ENCODE peak calls at places on chromosomes 2 and 18, in ten cellular contexts. W is cardiac muscle cell; D is Calu3; E is heart right ventricle; N is IMR-90; R is activated CD8-positive, alpha-beta T cell treated with anti-CD3 and anti-CD28 coated beads for 36 hours; V is HFFc6; G is RWPE1; F is ovary; H is PC-3. Z is an unnamed sample.

GRCh38 chr2:182300603-182301002 is 126.2 kb downstream of the PDE1A start:
- DNase-seq in R (no peak), N (no peak), W (no peak), E (no peak), V (no peak), H (peak; percentile 62), F (no peak), D (no peak), G (no peak), Z (no peak)

GRCh38 chr2:69184224-69184623 is 171.2 kb downstream of the ANTXR1 start:
- DNase-seq in V (no peak), N (no peak), F (no peak), R (no peak), H (no peak), W (no peak), E (no peak), D (no peak), G (no peak), Z (no peak)

GRCh38 chr2:85584354-85584856 is at the start of gene VAMP5:
- DNase-seq in R (no peak), N (no peak), F (peak; percentile 40), V (no peak), W (no peak), G (no peak), D (peak; percentile 32), H (no peak), E (no peak), Z (no peak)

GRCh38 chr2:12928197-12928596 is 211.5 kb downstream of the TRIB2 start:
- DNase-seq in G (peak; percentile 42), F (no peak), V (peak; percentile 92), R (peak; percentile 7), E (no peak), H (peak; percentile 96), N (peak; percentile 81), W (no peak), D (no peak), Z (no peak)

GRCh38 chr18:13120967-13121586 is 97.5 kb upstream of the LDLRAD4 start:
- DNase-seq in D (no peak), R (no peak), N (peak; percentile 54), H (no peak), E (no peak), F (peak; percentile 34), W (no peak), G (no peak), V (peak; percentile 78), Z (no peak)

GRCh38 chr2:8855019-8855418 is 17.6 kb upstream of the KIDINS220 start:
- DNase-seq in R (no peak), E (no peak), F (no peak), D (no peak), H (no peak), G (no peak), N (no peak), V (no peak), W (no peak), Z (no peak)

GRCh38 chr2:63819765-63820717 is 21.7 kb upstream of the UGP2 start:
- DNase-seq in F (peak; percentile 37), V (no peak), G (no peak), D (no peak), E (peak; percentile 54), N (peak; percentile 61), W (no peak), R (no peak), H (no peak), Z (no peak)

GRCh38 chr2:66528974-66529724 is 94.2 kb downstream of the MEIS1 start:
- DNase-seq in F (no peak), W (no peak), E (no peak), G (no peak), D (no peak), R (no peak), N (no peak), V (no peak), H (no peak), Z (no peak)

GRCh38 chr2:118169359-118170005 is 81.2 kb downstream of the INSIG2 start:
- DNase-seq in H (no peak), N (no peak), D (peak; percentile 25), R (peak; percentile 47), E (no peak), F (no peak), V (no peak), W (no peak), G (no peak), Z (no peak)

GRCh38 chr2:238338710-238339394 is 18.5 kb downstream of the TRAF3IP1 start:
- DNase-seq in R (no peak), G (no peak), H (no peak), N (no peak), V (no peak), W (no peak), F (no peak), E (no peak), D (no peak), Z (no peak)

GRCh38 chr2:19738707-19739106 is 163.1 kb downstream of the TTC32 start:
- DNase-seq in V (peak; percentile 41), G (no peak), N (peak; percentile 80), W (no peak), D (no peak), H (no peak), E (peak; percentile 52), R (no peak), F (no peak), Z (no peak)

GRCh38 chr2:170713280-170714155 is 1.6 kb upstream of the SP5 start:
- DNase-seq in W (peak; percentile 23), D (no peak), H (no peak), F (no peak), N (no peak), G (no peak), R (peak; percentile 6), V (no peak), E (no peak), Z (no peak)

GRCh38 chr2:1591978-1592907 is 152.1 kb downstream of the PXDN start:
- DNase-seq in F (peak; percentile 90), V (no peak), N (peak; percentile 77), E (peak; percentile 81), G (no peak), W (peak; percentile 80), R (no peak), D (no peak), H (peak; percentile 90), Z (peak; percentile 59)

GRCh38 chr2:154758871-154759270 is 60.4 kb downstream of the KCNJ3 start:
- DNase-seq in H (no peak), N (no peak), R (no peak), D (no peak), E (no peak), W (no peak), G (no peak), V (no peak), F (no peak), Z (no peak)

GRCh38 chr2:43228341-43228751 is 1.9 kb upstream of the ZFP36L2 start:
- DNase-seq in D (no peak), F (no peak), W (no peak), G (no peak), V (no peak), N (no peak), R (no peak), H (no peak), E (no peak), Z (no peak)

GRCh38 chr2:240250985-240251847 is 110.8 kb upstream of the OTOS start:
- DNase-seq in E (peak; percentile 90), F (peak; percentile 97), V (peak; percentile 84), G (peak; percentile 87), R (peak; percentile 30), N (peak; percentile 89), H (peak; percentile 82), W (no peak), D (peak; percentile 91), Z (peak; percentile 68)

GRCh38 chr2:33505966-33506365 is 29.5 kb downstream of the RASGRP3 start:
- DNase-seq in R (no peak), E (no peak), V (no peak), W (no peak), D (no peak), N (no peak), H (no peak), G (no peak), F (no peak), Z (no peak)

GRCh38 chr2:202032841-202033316 is 776 bp upstream of the FZD7 start:
- DNase-seq in E (peak; percentile 53), N (peak; percentile 51), D (peak; percentile 65), G (peak; percentile 26), V (peak; percentile 54), R (peak; percentile 38), H (peak; percentile 37), W (peak; percentile 74), F (peak; percentile 75), Z (peak; percentile 70)

DNA sequence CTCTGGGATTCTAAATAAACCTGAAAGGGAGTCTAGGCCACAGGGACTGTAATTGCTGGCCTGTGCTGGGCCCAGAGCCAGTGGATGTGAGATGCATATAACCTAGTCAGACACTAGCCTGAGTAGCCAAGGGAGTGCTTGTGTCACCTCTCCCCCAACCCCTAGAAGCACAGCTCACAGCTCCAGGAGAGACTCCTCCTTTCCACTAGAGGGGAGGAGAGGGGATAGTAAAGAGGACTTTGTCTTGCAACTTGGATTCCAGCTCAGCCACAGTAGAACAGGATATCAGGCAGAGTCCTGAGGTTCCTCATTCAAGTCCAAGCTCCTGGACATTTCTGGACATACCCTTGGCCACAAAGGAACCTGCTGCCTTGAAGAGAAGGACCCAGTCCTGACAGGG is 18.4 kb upstream of the EVA1A start:
- DNase-seq in W (no peak), D (no peak), H (no peak), G (no peak), F (no peak), R (no peak), E (no peak), V (no peak), N (no peak), Z (no peak)
- TF ChIP-seq CTCF in W (no peak), D (no peak), H (no peak), G (no peak), F (no peak), R (no peak), E (no peak), V (no peak), N (no peak), Z (no peak)

GRCh38 chr2:169362346-169363026 is at the start of gene LRP2:
- DNase-seq in D (peak; percentile 26), R (peak; percentile 48), G (no peak), H (no peak), E (no peak), F (no peak), N (no peak), W (peak; percentile 32), V (no peak), Z (peak; percentile 58)
- TF ChIP-seq CTCF in D (no peak), R (no peak), G (no peak), H (no peak), E (no peak), F (no peak), N (no peak), W (no peak), V (no peak), Z (peak; percentile 33)

GRCh38 chr2:71513721-71514120 is 60.4 kb downstream of the DYSF start:
- DNase-seq in G (no peak), D (no peak), F (no peak), V (no peak), W (no peak), E (no peak), N (no peak), R (no peak), H (no peak), Z (no peak)
- TF ChIP-seq CTCF in G (no peak), D (no peak), F (no peak), V (no peak), W (no peak), E (no peak), N (no peak), R (no peak), H (no peak), Z (no peak)

DNA sequence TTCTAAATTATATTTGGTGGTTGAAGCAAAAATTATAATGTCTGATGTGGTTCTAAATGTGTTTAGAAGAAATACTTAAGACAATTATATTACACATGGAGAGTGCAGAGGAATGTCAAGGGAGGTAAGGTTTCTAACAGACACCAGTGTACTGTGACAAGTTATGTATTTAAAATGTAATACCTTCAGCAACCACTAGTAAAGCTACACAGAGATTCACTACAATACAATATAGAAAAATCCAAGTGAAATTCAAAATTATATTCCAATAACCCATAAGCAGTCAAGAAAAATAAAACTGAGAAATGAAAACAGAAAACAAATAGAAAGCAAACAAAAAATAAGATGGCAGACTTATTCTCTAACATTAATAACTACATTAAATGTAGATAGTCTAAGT is 249.5 kb upstream of the KLHL14 start:
- DNase-seq in H (no peak), G (no peak), E (no peak), F (no peak), D (no peak), R (no peak), N (no peak), W (no peak), V (no peak), Z (no peak)
- TF ChIP-seq CTCF in H (peak; percentile 11), G (no peak), E (peak; percentile 35), F (no peak), D (no peak), R (no peak), N (no peak), W (no peak), V (no peak), Z (peak; percentile 50)

Z was measured in neural crest cell.